ENCODE peak calls at places on chromosomes 16 and 17, in seven cellular contexts. F, Z, U, R, P, L and N are unnamed samples.

GRCh38 chr16:22370038-22370541 is 4.3 kb downstream of the CDR2 start:
- DNase-seq in Z (peak), R (peak), P (no peak), L (no peak), U (peak), F (no peak), N (no peak)

GRCh38 chr17:28008526-28008925 is 34.0 kb upstream of the NLK start:
- DNase-seq in P (peak), F (no peak), Z (peak), L (no peak), U (peak), R (peak), N (peak)

GRCh38 chr16:89077076-89077475 is 16.6 kb upstream of the ACSF3 start:
- DNase-seq in U (no peak), P (no peak), F (no peak), R (no peak), L (no peak), Z (no peak), N (no peak)

GRCh38 chr17:40563371-40564052 is 1.8 kb downstream of the CCR7 start:
- DNase-seq in L (no peak), U (no peak), P (no peak), F (peak), Z (no peak), R (no peak), N (no peak)

GRCh38 chr17:80375186-80375585 is 39.8 kb upstream of the ENDOV start:
- DNase-seq in L (peak), F (no peak), P (no peak), Z (no peak), R (no peak), U (no peak), N (no peak)

GRCh38 chr16:84138824-84139627 is 6.0 kb downstream of the HSDL1 start:
- DNase-seq in P (no peak), R (no peak), L (no peak), F (peak), U (peak), Z (no peak), N (peak)

GRCh38 chr17:35890774-35891155 is 10.6 kb upstream of the CCL5 start:
- DNase-seq in R (no peak), P (no peak), U (no peak), Z (no peak), L (no peak), F (no peak), N (no peak)

GRCh38 chr17:29430275-29430674 is 40.1 kb downstream of the TAOK1 start:
- DNase-seq in F (no peak), R (no peak), Z (no peak), P (peak), L (no peak), U (no peak), N (no peak)

GRCh38 chr17:81182596-81182995 is 16.6 kb upstream of the AATK start:
- DNase-seq in R (no peak), U (no peak), Z (no peak), L (no peak), F (no peak), P (no peak), N (no peak)

GRCh38 chr17:64001091-64001579 is 3.0 kb downstream of the PRR29 start:
- DNase-seq in P (peak), L (no peak), Z (no peak), U (no peak), F (no peak), R (no peak), N (no peak)

GRCh38 chr17:310111-311010 is 42.2 kb downstream of the RPH3AL start:
- DNase-seq in R (no peak), L (no peak), U (no peak), P (no peak), Z (no peak), F (no peak), N (no peak)

GRCh38 chr17:35256629-35257028 is 13.8 kb downstream of the SLFN5 start:
- DNase-seq in L (no peak), F (no peak), P (no peak), R (no peak), Z (no peak), U (no peak), N (peak)

GRCh38 chr16:68400083-68400923 is 48.0 kb downstream of the SMPD3 start:
- DNase-seq in L (no peak), P (no peak), Z (no peak), F (no peak), U (no peak), R (no peak), N (no peak)

GRCh38 chr16:13435873-13436474 is 484.0 kb upstream of the ERCC4 start:
- DNase-seq in Z (no peak), P (no peak), F (no peak), U (no peak), L (no peak), R (no peak), N (no peak)

GRCh38 chr17:2058521-2059124 is 3.7 kb downstream of the HIC1 start:
- DNase-seq in Z (no peak), F (peak), L (peak), P (no peak), R (peak), U (peak), N (peak)

GRCh38 chr17:45333702-45334092 is 16.9 kb upstream of the MAP3K14 start:
- DNase-seq in U (no peak), Z (no peak), P (peak), R (no peak), F (no peak), L (no peak), N (no peak)

GRCh38 chr16:50925758-50926357 is 184.0 kb downstream of the CYLD start:
- DNase-seq in Z (no peak), F (no peak), R (peak), L (no peak), U (no peak), P (no peak), N (no peak)

GRCh38 chr17:32878211-32878610 is 1.3 kb upstream of the MYO1D start:
- DNase-seq in U (no peak), L (peak), P (no peak), R (peak), F (no peak), Z (peak), N (no peak)

GRCh38 chr16:25707982-25708583 is 16.3 kb downstream of the HS3ST4 start:
- DNase-seq in F (peak), R (peak), P (no peak), L (no peak), Z (no peak), U (no peak), N (peak)

GRCh38 chr16:19389246-19389645 is 28.4 kb upstream of the TMC5 start:
- DNase-seq in R (peak), U (peak), L (no peak), F (peak), P (peak), Z (no peak), N (peak)

GRCh38 chr16:79163666-79164377 is 436.7 kb downstream of the MAF start:
- DNase-seq in R (no peak), U (no peak), F (no peak), P (no peak), Z (no peak), L (no peak), N (no peak)

GRCh38 chr16:57297856-57298255 is 13.4 kb upstream of the PLLP start:
- DNase-seq in L (no peak), F (no peak), R (no peak), U (no peak), Z (no peak), P (no peak), N (no peak)

GRCh38 chr17:62902573-62903229 is 63.3 kb upstream of the TANC2 start:
- DNase-seq in P (no peak), U (no peak), R (no peak), L (no peak), Z (no peak), F (no peak), N (no peak)

GRCh38 chr17:14499976-14500375 is 199.1 kb downstream of the HS3ST3B1 start:
- DNase-seq in Z (no peak), R (no peak), P (no peak), L (no peak), F (no peak), U (no peak), N (no peak)

DNA sequence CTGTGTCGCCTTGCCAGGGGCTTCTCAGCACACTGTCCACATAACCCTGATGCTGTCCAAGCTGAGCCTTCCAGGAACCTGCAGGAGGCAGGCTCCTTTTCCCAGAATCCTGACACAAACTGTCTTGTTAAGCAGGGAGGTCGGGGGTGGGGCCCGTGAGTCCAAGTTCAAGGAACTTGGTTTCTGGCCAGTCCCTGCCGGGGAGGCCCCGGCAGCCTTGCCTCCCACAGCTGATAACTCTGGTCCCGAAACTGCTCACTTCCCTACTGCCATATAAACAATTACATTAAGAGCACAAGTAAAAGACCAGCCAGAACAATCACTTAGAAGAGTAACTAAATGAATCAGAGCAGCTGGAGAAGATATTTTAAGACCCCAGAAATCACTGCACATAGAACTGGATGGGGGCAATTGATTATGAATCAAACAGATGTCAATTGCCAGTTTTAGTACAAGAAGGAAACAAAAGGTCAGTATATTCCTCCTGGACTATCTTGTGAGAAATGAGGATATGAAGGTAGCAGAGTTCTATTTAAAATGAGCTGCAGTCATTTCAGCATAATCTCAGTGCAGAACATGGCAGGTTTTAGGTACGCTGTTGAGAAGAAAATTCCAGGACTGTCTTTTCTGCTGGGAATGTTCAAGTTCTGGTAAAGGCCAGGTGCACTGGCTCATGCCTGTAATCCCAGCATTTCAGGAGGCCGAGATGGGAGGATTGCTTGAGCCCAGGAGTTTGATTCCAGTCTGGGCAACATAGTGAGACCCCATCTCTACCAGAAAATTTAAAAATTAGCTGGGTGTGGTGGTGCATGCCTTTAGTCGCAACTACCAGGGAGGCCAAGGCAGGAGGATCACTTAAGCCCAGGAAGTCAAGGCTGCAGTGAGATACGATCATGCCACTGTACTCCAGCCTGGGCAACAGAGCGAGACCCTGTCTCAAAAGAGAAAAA is 169.8 kb downstream of the PITPNC1 start:
- DNase-seq in U (peak), L (peak), R (peak), Z (no peak), F (peak), P (no peak), N (peak)
- TF ChIP-seq CTCF in U (peak), L (no peak), R (peak), Z (peak), F (no peak), P (no peak), N (no peak)

DNA sequence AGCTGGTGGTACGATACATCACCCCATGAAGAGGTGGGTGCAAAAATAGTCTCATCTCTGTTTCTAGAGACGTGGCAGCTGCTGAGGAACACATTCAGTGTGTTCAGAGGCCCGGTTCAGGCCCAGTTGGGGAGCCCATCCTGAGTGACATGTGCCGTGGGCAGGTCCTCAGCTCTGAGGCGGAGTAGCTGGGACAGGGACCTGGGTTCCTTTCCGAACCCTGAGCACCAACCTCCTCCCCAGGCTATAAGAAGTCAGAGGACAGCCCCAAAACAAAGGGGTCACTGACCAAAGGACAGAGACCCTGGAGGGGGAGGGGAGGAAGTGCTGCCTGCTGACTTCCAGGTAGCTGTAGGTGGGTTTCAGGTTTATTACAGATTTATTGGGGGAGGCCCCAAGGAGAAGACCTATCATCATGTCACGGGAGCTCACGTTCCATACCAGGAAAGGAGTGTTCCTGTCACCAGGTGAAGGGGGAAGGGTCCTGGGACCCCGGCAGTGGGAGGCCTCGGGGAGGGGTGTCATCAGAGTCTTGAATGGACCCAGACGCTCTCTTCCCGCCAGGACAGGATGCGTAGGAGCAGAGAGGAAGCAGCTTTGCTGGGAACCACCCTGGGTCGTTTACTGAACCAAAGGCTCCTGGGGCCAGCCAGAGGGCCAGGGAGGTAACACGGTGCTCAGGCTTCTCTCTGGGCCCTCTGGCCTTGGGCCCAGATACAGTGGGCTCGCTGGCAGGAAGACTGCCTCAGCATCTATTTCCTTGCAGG is 4.9 kb downstream of the LDHD start:
- DNase-seq in R (no peak), P (no peak), F (no peak), Z (no peak), L (peak), U (no peak), N (no peak)
- TF ChIP-seq CTCF in R (no peak), P (no peak), F (no peak), Z (no peak), L (no peak), U (no peak), N (no peak)

GRCh38 chr16:11552445-11552844 is 34.3 kb downstream of the LITAF start:
- DNase-seq in P (no peak), R (no peak), L (no peak), U (peak), F (no peak), Z (no peak), N (no peak)
- TF ChIP-seq CTCF in P (no peak), R (no peak), L (no peak), U (no peak), F (no peak), Z (no peak), N (no peak)

GRCh38 chr16:28139530-28139929 is 72.2 kb downstream of the XPO6 start:
- DNase-seq in Z (no peak), U (no peak), R (no peak), L (no peak), P (no peak), F (no peak), N (no peak)
- TF ChIP-seq CTCF in Z (no peak), U (no peak), R (no peak), L (no peak), P (no peak), F (no peak), N (no peak)

GRCh38 chr17:3529817-3530741 is 27.5 kb downstream of the TRPV3 start:
- DNase-seq in U (peak), L (peak), R (peak), Z (peak), F (no peak), P (peak), N (peak)

GRCh38 chr17:3533752-3534151 is 23.9 kb downstream of the TRPV3 start:
- DNase-seq in L (no peak), Z (no peak), R (no peak), U (no peak), P (no peak), F (no peak), N (no peak)

GRCh38 chr17:3532106-3532858 is 25.3 kb downstream of the TRPV3 start:
- DNase-seq in F (no peak), Z (no peak), L (no peak), R (no peak), P (no peak), U (no peak), N (no peak)

GRCh38 chr17:3532859-3533142 is 24.8 kb downstream of the TRPV3 start:
- DNase-seq in R (no peak), Z (no peak), P (no peak), L (no peak), F (no peak), U (no peak), N (no peak)

DNA sequence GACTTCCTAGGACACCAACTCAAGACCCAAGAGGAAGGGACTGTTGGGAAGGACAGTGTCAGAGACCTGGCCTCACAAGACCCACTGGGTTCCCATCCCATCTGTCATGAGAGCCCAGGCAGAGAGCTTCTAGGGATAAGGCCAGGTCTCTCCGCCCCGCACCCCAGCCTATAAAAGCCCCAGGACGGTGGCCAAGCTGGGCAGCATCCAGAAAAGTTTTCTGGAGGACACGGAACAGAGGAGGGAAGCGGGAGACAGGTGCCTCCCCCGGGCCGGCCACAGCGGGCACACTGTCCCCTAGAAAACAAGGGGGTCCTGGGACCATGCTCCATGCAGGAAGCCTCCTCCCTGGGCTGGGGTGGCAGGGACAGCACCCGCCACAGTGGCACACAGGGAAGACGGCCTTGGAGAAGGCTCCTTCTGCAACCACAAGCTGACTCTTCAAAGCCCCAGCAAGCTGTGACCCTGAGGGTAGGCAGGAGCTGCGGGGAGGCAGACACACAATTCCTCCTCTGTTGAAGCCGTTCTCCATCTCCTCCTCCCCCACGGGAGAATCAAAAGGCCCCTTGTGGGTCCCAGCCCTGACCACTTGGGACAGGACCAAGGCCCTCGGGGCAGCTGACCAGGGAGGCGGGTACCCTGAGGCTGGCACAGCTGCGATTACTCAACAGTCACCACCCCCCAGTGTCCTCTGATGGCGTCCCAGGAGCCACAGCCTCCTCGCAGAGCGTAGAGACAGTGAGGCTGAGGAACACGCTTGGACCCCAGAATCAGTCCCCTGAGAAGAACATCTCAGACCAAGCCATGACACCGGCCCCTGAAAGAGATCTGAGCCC is 26.1 kb downstream of the TRPV3 start:
- DNase-seq in L (no peak), F (no peak), Z (no peak), P (no peak), R (no peak), U (no peak), N (no peak)
- TF ChIP-seq CTCF in L (no peak), F (no peak), Z (no peak), P (no peak), R (no peak), U (no peak), N (no peak)

GRCh38 chr17:10313037-10313672 is 59.7 kb downstream of the MYH13 start:
- DNase-seq in U (no peak), F (no peak), R (no peak), P (no peak), L (no peak), Z (no peak), N (no peak)
- TF ChIP-seq CTCF in U (no peak), F (no peak), R (no peak), P (no peak), L (no peak), Z (no peak), N (no peak)

GRCh38 chr17:4896332-4897197 is 2.8 kb upstream of the C17orf107 start:
- DNase-seq in U (no peak), Z (no peak), R (no peak), F (no peak), P (no peak), L (no peak), N (no peak)
- TF ChIP-seq CTCF in U (no peak), Z (no peak), R (no peak), F (no peak), P (peak), L (no peak), N (no peak)

GRCh38 chr16:2048116-2048543 is 345 bp downstream of the TSC2 start:
- DNase-seq in F (no peak), U (no peak), Z (no peak), P (no peak), R (no peak), L (no peak), N (no peak)

GRCh38 chr16:2046125-2046888 is 1.3 kb downstream of the NTHL1 start:
- DNase-seq in U (no peak), R (no peak), Z (no peak), F (no peak), L (no peak), P (no peak), N (no peak)

GRCh38 chr16:2044541-2044940 is 3.1 kb downstream of the NTHL1 start:
- DNase-seq in R (no peak), F (no peak), L (no peak), P (no peak), Z (no peak), U (no peak), N (no peak)

GRCh38 chr16:2046889-2047329 is 725 bp downstream of the NTHL1 start:
- DNase-seq in U (no peak), P (no peak), F (no peak), R (no peak), L (no peak), Z (no peak), N (no peak)

GRCh38 chr16:2047330-2048115 is at the start of the genes NTHL1 and TSC2:
- DNase-seq in F (peak), L (peak), P (peak), Z (peak), R (peak), U (peak), N (peak)
- TF ChIP-seq CTCF in F (peak), L (peak), P (peak), Z (peak), R (peak), U (peak), N (peak)